ENCODE peak calls at places on chromosomes 6 and 20, in five cellular contexts. F, S, A, H and C are unnamed samples.

GRCh38 chr20:47506335-47506734 is 4.6 kb downstream of the NCOA3 start:
- DNase-seq in F (no peak), S (no peak), A (no peak), H (no peak), C (no peak)

GRCh38 chr6:100057941-100058340 is 63.9 kb upstream of the MCHR2 start:
- DNase-seq in F (no peak), S (no peak), A (no peak), H (no peak), C (no peak)

GRCh38 chr6:33963351-33963750 is 159.5 kb upstream of the MLN start:
- DNase-seq in F (no peak), S (no peak), A (no peak), H (no peak), C (no peak)

GRCh38 chr6:22062807-22063408 is 233.9 kb downstream of the PRL start:
- DNase-seq in F (no peak), S (no peak), A (no peak), H (no peak), C (no peak)

GRCh38 chr20:45874576-45874975 is 6.5 kb upstream of the ZSWIM1 start:
- DNase-seq in F (no peak), S (no peak), A (no peak), H (no peak), C (no peak)

GRCh38 chr6:43970913-43971775 is 156.1 kb downstream of the MRPL14 start:
- DNase-seq in F (no peak), S (no peak), A (no peak), H (no peak), C (peak)

GRCh38 chr6:53313784-53314382 is 34.9 kb downstream of the ELOVL5 start:
- DNase-seq in F (no peak), S (no peak), A (no peak), H (peak), C (no peak)

GRCh38 chr20:555933-556332 is 12.3 kb upstream of the CSNK2A1 start:
- DNase-seq in F (no peak), S (no peak), A (no peak), H (no peak), C (peak)

GRCh38 chr6:20572940-20573339 is 38.7 kb downstream of the CDKAL1 start:
- DNase-seq in F (no peak), S (no peak), A (no peak), H (peak), C (no peak)

GRCh38 chr20:25276533-25277050 is 28.7 kb downstream of the PYGB start:
- DNase-seq in F (no peak), S (peak), A (no peak), H (no peak), C (peak)

GRCh38 chr20:61220131-61220530 is 31.9 kb upstream of the CDH4 start:
- DNase-seq in F (no peak), S (no peak), A (no peak), H (no peak), C (no peak)

GRCh38 chr20:36548006-36548315 is 6.6 kb downstream of the MYL9 start:
- DNase-seq in F (no peak), S (no peak), A (no peak), H (no peak), C (no peak)

GRCh38 chr6:24064106-24064505 is 61.9 kb upstream of the NRSN1 start:
- DNase-seq in F (no peak), S (no peak), A (no peak), H (no peak), C (no peak)

GRCh38 chr6:85490516-85491248 is 40.8 kb downstream of the NT5E start:
- DNase-seq in F (no peak), S (no peak), A (no peak), H (peak), C (no peak)

GRCh38 chr20:3661060-3661820 is 2.0 kb downstream of the GFRA4 start:
- DNase-seq in F (no peak), S (no peak), A (no peak), H (no peak), C (no peak)

GRCh38 chr6:37588745-37589139 is 89.0 kb upstream of the CCDC167 start:
- DNase-seq in F (no peak), S (no peak), A (no peak), H (no peak), C (no peak)

GRCh38 chr6:134431306-134431919 is 113.5 kb upstream of the SGK1 start:
- DNase-seq in F (no peak), S (no peak), A (no peak), H (no peak), C (no peak)

GRCh38 chr6:164085552-164086325 is 671.2 kb downstream of the QKI start:
- DNase-seq in F (peak), S (peak), A (no peak), H (peak), C (peak)

GRCh38 chr6:123462141-123462540 is 174.6 kb downstream of the TRDN start:
- DNase-seq in F (no peak), S (no peak), A (no peak), H (no peak), C (no peak)

GRCh38 chr6:143223895-143224294 is 163.2 kb downstream of the AIG1 start:
- DNase-seq in F (peak), S (no peak), A (no peak), H (no peak), C (peak)
- H3K4me3 ChIP-seq in F (no peak), S (no peak), A (no peak), H (no peak), C (no peak)

GRCh38 chr6:113968472-113968871 is 2.5 kb downstream of the HDAC2 start:
- DNase-seq in F (no peak), S (no peak), A (no peak), H (no peak), C (no peak)
- H3K4me3 ChIP-seq in F (no peak), S (no peak), A (no peak), H (peak), C (peak)

GRCh38 chr20:35437599-35437998 is 429 bp downstream of the GDF5 start:
- DNase-seq in F (no peak), S (no peak), A (no peak), H (no peak), C (no peak)
- H3K4me3 ChIP-seq in F (no peak), S (no peak), A (no peak), H (peak), C (no peak)

GRCh38 chr6:36526066-36526465 is 21.2 kb downstream of the STK38 start:
- DNase-seq in F (no peak), S (no peak), A (no peak), H (no peak), C (no peak)
- H3K4me3 ChIP-seq in F (no peak), S (no peak), A (no peak), H (no peak), C (no peak)

GRCh38 chr6:14856177-14856576 is 389.7 kb upstream of the JARID2 start:
- DNase-seq in F (peak), S (no peak), A (no peak), H (no peak), C (peak)
- H3K4me3 ChIP-seq in F (no peak), S (no peak), A (no peak), H (no peak), C (no peak)

DNA sequence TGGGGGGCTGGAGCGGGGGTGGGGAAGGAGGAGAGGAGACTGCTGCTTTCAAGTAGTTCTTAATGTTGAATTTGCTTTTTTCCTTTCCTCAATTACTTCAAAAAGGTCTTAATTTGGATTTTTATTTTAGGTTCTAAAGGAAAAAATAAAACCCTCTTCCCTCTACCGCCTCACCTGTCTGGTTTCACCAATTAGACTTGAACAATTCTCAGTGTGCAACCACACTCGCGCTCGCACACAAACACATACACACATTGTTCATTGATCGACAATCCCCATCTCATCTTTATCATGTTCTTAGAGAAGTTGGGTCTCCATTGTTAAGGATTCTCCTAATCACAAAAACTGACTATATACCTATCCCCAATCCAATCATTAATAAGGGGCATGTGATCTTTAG is 97.3 kb downstream of the HFE start:
- DNase-seq in F (no peak), S (no peak), A (no peak), H (no peak), C (no peak)
- H3K4me3 ChIP-seq in F (peak), S (peak), A (peak), H (peak), C (no peak)

GRCh38 chr6:3798211-3798909 is 46.8 kb upstream of the PXDC1 start:
- DNase-seq in F (no peak), S (no peak), A (no peak), H (no peak), C (no peak)

GRCh38 chr6:3796396-3796795 is 44.9 kb upstream of the PXDC1 start:
- DNase-seq in F (no peak), S (no peak), A (no peak), H (no peak), C (peak)

GRCh38 chr6:3799731-3800130 is 48.2 kb upstream of the PXDC1 start:
- DNase-seq in F (no peak), S (no peak), A (no peak), H (no peak), C (no peak)

GRCh38 chr6:3795836-3796395 is 44.4 kb upstream of the PXDC1 start:
- DNase-seq in F (no peak), S (no peak), A (no peak), H (no peak), C (no peak)

GRCh38 chr6:3797231-3798200 is 46.0 kb upstream of the PXDC1 start:
- DNase-seq in F (no peak), S (no peak), A (peak), H (peak), C (no peak)
- H3K4me3 ChIP-seq in F (no peak), S (no peak), A (no peak), H (no peak), C (no peak)

DNA sequence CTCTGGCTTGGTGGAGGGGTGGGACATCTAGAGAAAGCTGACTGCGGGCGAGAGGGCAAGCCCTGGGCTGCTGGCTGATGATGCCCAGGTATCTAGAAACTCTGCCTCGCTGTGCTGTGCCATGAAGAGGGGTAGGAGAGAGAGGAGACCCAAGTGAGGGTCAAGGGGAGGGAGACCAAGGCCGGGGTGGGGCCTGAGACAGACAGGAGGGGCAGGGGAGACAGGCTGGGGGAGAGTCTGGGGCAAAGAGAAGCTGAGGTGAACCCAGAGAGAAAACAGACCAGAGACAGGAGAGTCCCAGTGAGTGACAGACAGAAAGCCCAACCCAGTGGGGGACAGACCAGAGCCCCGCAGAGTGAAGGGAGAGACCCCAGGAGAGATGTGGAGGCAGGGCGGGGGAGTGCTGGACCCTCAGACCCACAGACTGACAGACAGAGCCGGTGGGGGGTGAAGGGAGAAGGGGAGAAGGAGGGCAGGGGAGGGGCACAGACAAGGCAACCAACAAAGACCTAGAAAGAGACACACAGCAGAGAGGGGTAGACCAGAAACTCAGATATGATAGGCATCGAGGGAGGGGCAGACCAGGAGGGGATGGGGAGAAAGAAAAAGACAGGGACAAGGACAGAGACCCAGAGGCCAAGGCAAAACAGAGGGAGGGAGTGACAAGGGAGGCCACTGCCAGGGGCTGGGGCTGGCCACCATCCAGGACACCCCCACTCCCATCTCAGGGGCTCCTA is 5.9 kb downstream of the TEAD3 start:
- DNase-seq in F (no peak), S (no peak), A (no peak), H (no peak), C (no peak)
- H3K4me3 ChIP-seq in F (peak), S (no peak), A (no peak), H (no peak), C (peak)